ENCODE peak calls at places on chromosome 22, in nine cellular contexts. Y is left ventricle myocardium inferior; N is BE2C; V is neuronal stem cell; B is MM.1S; L is CD4-positive, alpha-beta memory T cell; D is transverse colon; W is bronchial epithelial cell; Q is Caco-2. Z is an unnamed sample. For H3K27me3 and H3K36me3, the result is how much of the 10 kb centered on the place peaks cover.

GRCh38 chr22:37529652-37530345 is 10.6 kb upstream of the CARD10 start:
- DNase-seq in Y (no peak), N (peak), V (no peak), B (no peak), L (no peak), D (peak), W (no peak), Q (no peak), Z (no peak)

GRCh38 chr22:27872488-27872887 is 46.6 kb downstream of the PITPNB start:
- DNase-seq in Y (no peak), N (no peak), V (no peak), B (no peak), L (no peak), D (no peak), W (no peak), Q (no peak), Z (no peak)

GRCh38 chr22:37442537-37442936 is 15.3 kb upstream of the ELFN2 start:
- DNase-seq in Y (no peak), N (no peak), V (no peak), B (no peak), L (no peak), D (no peak), W (peak), Q (no peak), Z (no peak)

GRCh38 chr22:26847046-26847445 is 189.7 kb downstream of the MIAT start:
- DNase-seq in Y (no peak), N (no peak), V (no peak), B (no peak), L (no peak), D (no peak), W (no peak), Q (no peak), Z (no peak)

GRCh38 chr22:28976588-28976987 is 85.0 kb downstream of the C22orf31 start:
- DNase-seq in Y (no peak), N (no peak), V (no peak), B (no peak), L (no peak), D (no peak), W (peak), Q (no peak), Z (no peak)

GRCh38 chr22:38230108-38230825 is 28.5 kb downstream of the MAFF start:
- DNase-seq in Y (peak), N (peak), V (no peak), B (no peak), L (peak), D (peak), W (peak), Q (no peak), Z (peak)

GRCh38 chr22:19689408-19689807 is 24.9 kb upstream of the SEPTIN5 start:
- DNase-seq in Y (no peak), N (no peak), V (no peak), B (no peak), L (no peak), D (no peak), W (no peak), Q (no peak), Z (no peak)

GRCh38 chr22:27185099-27185709 is 527.8 kb downstream of the MIAT start:
- DNase-seq in Y (no peak), N (no peak), V (no peak), B (no peak), L (no peak), D (no peak), W (no peak), Q (no peak), Z (no peak)

GRCh38 chr22:35961480-35961902 is 67.1 kb downstream of the RBFOX2 start:
- DNase-seq in Y (peak), N (peak), V (peak), B (no peak), L (no peak), D (no peak), W (peak), Q (no peak), Z (no peak)

GRCh38 chr22:32745251-32745995 is 56.1 kb upstream of the TIMP3 start:
- DNase-seq in Y (peak), N (no peak), V (peak), B (no peak), L (no peak), D (peak), W (peak), Q (peak), Z (peak)

GRCh38 chr22:43128928-43129424 is 14.2 kb downstream of the MCAT start:
- DNase-seq in Y (no peak), N (no peak), V (no peak), B (peak), L (no peak), D (peak), W (no peak), Q (peak), Z (no peak)

GRCh38 chr22:17583151-17583550 is 19.9 kb downstream of the SLC25A18 start:
- DNase-seq in Y (no peak), N (no peak), V (no peak), B (no peak), L (no peak), D (no peak), W (no peak), Q (no peak), Z (no peak)

GRCh38 chr22:27801616-27802388 is at the start of gene MN1:
- DNase-seq in Y (peak), N (no peak), V (peak), B (no peak), L (peak), D (peak), W (peak), Q (no peak), Z (no peak)

GRCh38 chr22:19599626-19600243 is 75.5 kb upstream of the CLDN5 start:
- DNase-seq in Y (no peak), N (no peak), V (no peak), B (no peak), L (no peak), D (no peak), W (no peak), Q (no peak), Z (no peak)

GRCh38 chr22:23501708-23502107 is 78.4 kb downstream of the IGLL1 start:
- DNase-seq in Y (no peak), N (no peak), V (no peak), B (no peak), L (no peak), D (no peak), W (no peak), Q (no peak), Z (no peak)

GRCh38 chr22:37419916-37420655 is 7.2 kb downstream of the ELFN2 start:
- DNase-seq in Y (no peak), N (no peak), V (no peak), B (peak), L (no peak), D (no peak), W (peak), Q (peak), Z (no peak)

GRCh38 chr22:44845796-44846720 is 93.7 kb downstream of the ARHGAP8 start:
- DNase-seq in Y (no peak), N (no peak), V (no peak), B (no peak), L (no peak), D (no peak), W (no peak), Q (no peak), Z (no peak)

GRCh38 chr22:17159504-17159951 is 451 bp upstream of the HDHD5 start:
- DNase-seq in Y (peak), N (peak), V (no peak), B (no peak), L (peak), D (peak), W (peak), Q (peak), Z (peak)

GRCh38 chr22:37599161-37599560 is 9.5 kb upstream of the GGA1 start:
- DNase-seq in Y (no peak), N (no peak), V (no peak), B (no peak), L (no peak), D (peak), W (no peak), Q (no peak), Z (no peak)

DNA sequence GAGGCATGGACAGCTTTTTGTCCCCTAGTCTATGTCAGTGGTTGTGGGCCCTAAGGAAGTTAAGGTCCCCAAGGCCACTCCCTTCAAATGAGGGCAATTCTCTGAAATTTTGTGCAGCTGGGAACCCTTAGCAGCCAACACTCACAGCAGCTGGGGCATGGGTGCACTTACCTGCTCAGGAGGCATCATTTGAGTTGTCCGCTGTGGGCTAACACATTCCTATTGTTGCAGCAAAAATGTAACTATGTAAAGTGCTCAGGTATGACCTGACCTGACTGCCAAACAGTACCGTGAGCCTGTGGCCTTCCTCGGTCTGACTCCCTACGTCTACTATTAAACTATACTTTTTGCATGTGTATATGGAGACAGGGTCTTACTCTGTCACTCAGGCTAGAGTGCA is 5.8 kb upstream of the MRTFA start:
- DNase-seq in Y (no peak), N (no peak), V (no peak), B (no peak), L (no peak), D (no peak), W (no peak), Q (no peak), Z (no peak)
- H3K27me3 ChIP-seq in Y (under half), N (under half), V (under half), B (under half), L (under half), D (under half), W (under half), Q (under half), Z (under half)

DNA sequence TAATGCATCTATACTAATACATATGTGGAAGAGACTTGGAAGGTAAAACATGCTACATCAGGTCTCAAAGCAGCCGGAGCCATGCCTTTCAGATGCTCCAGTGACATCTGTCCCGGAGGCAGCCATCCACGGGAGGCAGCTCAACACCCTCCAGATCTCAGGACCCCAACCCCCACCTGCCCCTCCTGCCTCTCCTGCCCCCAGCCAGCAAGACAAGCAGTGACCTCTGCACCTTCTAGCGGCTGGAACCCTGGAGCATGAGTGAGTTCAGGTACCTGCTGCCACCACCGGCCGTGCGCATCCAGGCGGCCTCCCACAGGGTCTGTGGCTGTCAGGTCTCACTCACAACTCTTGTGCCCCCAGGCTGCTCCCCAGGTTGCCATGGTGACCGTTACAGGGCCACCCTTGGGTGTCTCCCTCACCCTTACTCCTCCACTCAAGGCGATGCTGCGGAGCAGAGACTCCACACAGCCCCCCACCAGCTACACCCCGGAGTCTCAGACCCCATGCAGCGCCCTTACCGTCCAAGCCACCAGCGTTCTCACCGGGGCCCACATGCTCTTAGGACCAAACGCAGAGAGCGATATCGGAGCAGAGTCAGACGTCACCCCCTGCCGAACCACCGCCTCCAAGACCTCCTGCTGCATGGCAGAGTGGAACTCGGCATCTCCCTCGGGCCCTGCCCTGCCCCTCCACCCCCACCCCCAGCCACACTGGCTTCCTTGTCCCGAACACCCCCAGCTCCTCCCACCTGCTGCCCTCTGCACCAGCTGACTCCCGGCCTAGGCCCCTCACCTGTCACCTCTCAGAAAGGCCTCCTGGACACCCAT is 34.7 kb downstream of the CERK start:
- DNase-seq in Y (no peak), N (no peak), V (no peak), B (no peak), L (no peak), D (no peak), W (no peak), Q (no peak), Z (no peak)
- H3K36me3 ChIP-seq in Y (half or more), N (half or more), V (half or more), B (under half), L (half or more), D (under half), W (under half), Q (under half), Z (half or more)

GRCh38 chr22:22345781-22346180 is 101.2 kb downstream of the VPREB1 start:
- DNase-seq in Y (no peak), N (no peak), V (no peak), B (no peak), L (no peak), D (no peak), W (no peak), Q (no peak), Z (no peak)

GRCh38 chr22:22349455-22349836 is 104.9 kb downstream of the VPREB1 start:
- DNase-seq in Y (no peak), N (no peak), V (no peak), B (no peak), L (no peak), D (no peak), W (no peak), Q (no peak), Z (no peak)

GRCh38 chr22:22346401-22347107 is 102.0 kb downstream of the VPREB1 start:
- DNase-seq in Y (no peak), N (no peak), V (no peak), B (no peak), L (no peak), D (no peak), W (no peak), Q (no peak), Z (no peak)

GRCh38 chr22:22348815-22349454 is 104.3 kb downstream of the VPREB1 start:
- DNase-seq in Y (no peak), N (no peak), V (no peak), B (no peak), L (no peak), D (no peak), W (no peak), Q (no peak), Z (no peak)

GRCh38 chr22:22348127-22348814 is 103.7 kb downstream of the VPREB1 start:
- DNase-seq in Y (no peak), N (no peak), V (peak), B (peak), L (no peak), D (no peak), W (peak), Q (no peak), Z (peak)
- H3K27me3 ChIP-seq in Y (half or more), N (under half), V (under half), B (under half), L (under half), D (under half), W (under half), Q (under half), Z (under half)

GRCh38 chr22:47257566-47257965 is 495.1 kb downstream of the TBC1D22A start:
- DNase-seq in Y (no peak), N (no peak), V (no peak), B (no peak), L (no peak), D (no peak), W (no peak), Q (no peak), Z (no peak)
- H3K36me3 ChIP-seq in Y (under half), N (under half), V (under half), B (under half), L (under half), D (under half), W (under half), Q (under half), Z (under half)

GRCh38 chr22:50009765-50010675 is 2.5 kb downstream of the IL17REL start:
- DNase-seq in Y (peak), N (peak), V (no peak), B (no peak), L (peak), D (peak), W (no peak), Q (peak), Z (no peak)

GRCh38 chr22:50008151-50009040 is 4.2 kb downstream of the IL17REL start:
- DNase-seq in Y (peak), N (peak), V (no peak), B (no peak), L (peak), D (peak), W (no peak), Q (no peak), Z (no peak)

GRCh38 chr22:50012201-50013181 is at the start of gene IL17REL:
- DNase-seq in Y (peak), N (peak), V (no peak), B (no peak), L (no peak), D (peak), W (no peak), Q (peak), Z (no peak)

GRCh38 chr22:50009251-50009650 is 3.3 kb downstream of the IL17REL start:
- DNase-seq in Y (no peak), N (peak), V (no peak), B (no peak), L (no peak), D (peak), W (no peak), Q (no peak), Z (no peak)

DNA sequence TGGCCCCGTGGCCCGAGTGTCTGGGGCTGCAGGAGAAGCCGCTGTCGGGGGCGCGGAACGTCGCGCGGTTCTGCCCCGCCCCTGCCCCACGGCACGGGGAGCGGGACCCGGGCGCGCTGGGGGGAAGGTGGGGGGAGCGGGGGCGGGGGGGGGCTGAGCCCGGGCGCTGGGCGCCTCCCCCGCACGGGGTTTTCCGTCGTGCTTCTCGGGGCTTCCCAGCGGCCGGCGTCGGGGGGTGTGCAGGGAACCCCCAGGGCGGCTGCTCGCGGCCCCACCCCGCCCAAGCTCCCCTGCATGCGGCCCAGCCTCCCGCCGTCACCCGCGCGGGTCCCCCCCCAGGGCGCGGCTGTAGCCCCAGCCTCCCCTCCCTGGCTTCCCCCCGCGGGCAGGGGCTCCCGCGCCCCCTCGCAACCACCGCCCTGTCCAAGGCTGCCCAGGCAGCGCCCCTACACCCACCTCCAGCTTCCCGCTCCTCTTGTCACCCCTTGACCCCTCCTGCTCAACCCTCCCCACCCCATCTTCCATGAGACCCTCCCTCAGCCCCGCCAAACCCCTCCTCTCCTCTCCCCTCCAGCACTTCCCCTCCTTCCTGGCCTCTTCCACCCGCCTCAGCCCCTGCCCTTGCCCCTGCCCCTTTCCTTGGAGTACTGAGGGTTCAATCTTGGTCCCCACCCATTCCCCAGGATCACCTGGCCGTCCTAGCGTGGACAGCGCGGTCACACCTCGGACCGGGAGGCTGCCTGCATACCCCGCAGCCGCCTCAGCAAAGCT is 1.7 kb downstream of the IL17REL start:
- DNase-seq in Y (no peak), N (no peak), V (no peak), B (no peak), L (peak), D (peak), W (no peak), Q (no peak), Z (no peak)
- H3K27me3 ChIP-seq in Y (half or more), N (under half), V (half or more), B (half or more), L (under half), D (half or more), W (under half), Q (under half), Z (under half)

GRCh38 chr22:41898645-41899044 is 16.2 kb downstream of the SHISA8 start:
- DNase-seq in Y (no peak), N (no peak), V (no peak), B (no peak), L (no peak), D (no peak), W (no peak), Q (no peak), Z (no peak)
- H3K36me3 ChIP-seq in Y (half or more), N (half or more), V (half or more), B (under half), L (under half), D (under half), W (half or more), Q (under half), Z (half or more)

GRCh38 chr22:50014053-50014501 is 1.5 kb upstream of the IL17REL start:
- DNase-seq in Y (peak), N (peak), V (no peak), B (no peak), L (no peak), D (peak), W (no peak), Q (no peak), Z (peak)

GRCh38 chr22:50014655-50015401 is 2.3 kb upstream of the IL17REL start:
- DNase-seq in Y (peak), N (peak), V (no peak), B (no peak), L (no peak), D (peak), W (no peak), Q (no peak), Z (peak)

GRCh38 chr22:50007057-50007511 is 5.5 kb downstream of the IL17REL start:
- DNase-seq in Y (no peak), N (no peak), V (no peak), B (no peak), L (peak), D (no peak), W (no peak), Q (no peak), Z (no peak)

GRCh38 chr22:50015451-50016307 is 3.1 kb upstream of the IL17REL start:
- DNase-seq in Y (no peak), N (peak), V (no peak), B (no peak), L (no peak), D (peak), W (no peak), Q (no peak), Z (peak)

GRCh38 chr22:50011447-50012200 is 941 bp downstream of the IL17REL start:
- DNase-seq in Y (peak), N (peak), V (no peak), B (no peak), L (peak), D (no peak), W (no peak), Q (no peak), Z (peak)
- H3K27me3 ChIP-seq in Y (half or more), N (under half), V (half or more), B (half or more), L (under half), D (half or more), W (under half), Q (under half), Z (under half)

Z was measured in WERI-Rb-1.